ENCODE peak calls at places on chromosomes 6 and 20, in five cellular contexts. G, B, V, D and U are unnamed samples.

GRCh38 chr6:163490826-163491577 is 76.5 kb downstream of the QKI start:
- DNase-seq in G (no peak), B (peak; percentile 64), V (peak; percentile 58), D (no peak), U (peak; percentile 67)

GRCh38 chr6:160398674-160399271 is 50.6 kb downstream of the SLC22A3 start:
- DNase-seq in G (no peak), B (no peak), V (no peak), D (peak; percentile 23), U (peak; percentile 49)

GRCh38 chr6:36625161-36625919 is 31.2 kb downstream of the SRSF3 start:
- DNase-seq in G (peak; percentile 52), B (no peak), V (no peak), D (no peak), U (peak; percentile 99)

GRCh38 chr6:96844530-96844929 is 7.3 kb upstream of the GPR63 start:
- DNase-seq in G (no peak), B (no peak), V (no peak), D (no peak), U (no peak)

GRCh38 chr6:48736486-48737206 is 625.6 kb upstream of the PTCHD4 start:
- DNase-seq in G (no peak), B (no peak), V (no peak), D (no peak), U (peak; percentile 19)

GRCh38 chr6:116426551-116426950 is 34.6 kb upstream of the CALHM6 start:
- DNase-seq in G (no peak), B (no peak), V (no peak), D (no peak), U (no peak)

GRCh38 chr20:13552061-13552460 is 86.7 kb downstream of the TASP1 start:
- DNase-seq in G (no peak), B (no peak), V (no peak), D (no peak), U (peak; percentile 66)

GRCh38 chr6:163866192-163866591 is 451.7 kb downstream of the QKI start:
- DNase-seq in G (no peak), B (no peak), V (no peak), D (no peak), U (no peak)

GRCh38 chr20:41664584-41664983 is 46.4 kb upstream of the CHD6 start:
- DNase-seq in G (no peak), B (no peak), V (no peak), D (no peak), U (no peak)

GRCh38 chr20:43404880-43405279 is 52.8 kb upstream of the SRSF6 start:
- DNase-seq in G (no peak), B (no peak), V (no peak), D (no peak), U (no peak)

GRCh38 chr6:147579667-147580066 is 71.2 kb downstream of the SAMD5 start:
- DNase-seq in G (no peak), B (no peak), V (no peak), D (no peak), U (no peak)

GRCh38 chr6:106513813-106514212 is 115.5 kb downstream of the RTN4IP1 start:
- DNase-seq in G (no peak), B (no peak), V (no peak), D (no peak), U (peak; percentile 18)

GRCh38 chr20:2295286-2295685 is 515 bp upstream of the TGM3 start:
- DNase-seq in G (no peak), B (no peak), V (no peak), D (no peak), U (no peak)